ENCODE peak calls at places on chromosomes 7 and 10, in eight cellular contexts. D is mucosa of gallbladder; U is NCI-H1105 treated with DMSO at 0.1 percent for 48 hours; J is colonic mucosa; W is activated naive CD8-positive, alpha-beta T cell treated with anti-CD3 and anti-CD28 coated beads, Interleukin-2, amount 50 U/mL, for 24 hours; P is pancreas; F is CD4-positive, alpha-beta T cell; E is BE2C. A is an unnamed sample.

GRCh38 chr7:71682841-71683341 is 550.9 kb downstream of the GALNT17 start:
- DNase-seq in P (no peak), U (no peak), W (no peak), D (no peak), E (no peak), F (no peak), J (no peak), A (no peak)

GRCh38 chr7:30027915-30028748 is at the start of gene PLEKHA8:
- DNase-seq in U (peak; percentile 79), J (peak; percentile 94), E (peak; percentile 89), F (peak; percentile 78), P (peak; percentile 84), W (peak; percentile 93), D (peak; percentile 91), A (peak; percentile 55)

GRCh38 chr7:34073676-34074075 is 168.3 kb downstream of the BMPER start:
- DNase-seq in W (no peak), P (no peak), E (no peak), F (no peak), D (no peak), U (no peak), J (no peak), A (no peak)

GRCh38 chr10:115898242-115898641 is 374.8 kb downstream of the GFRA1 start:
- DNase-seq in D (no peak), P (no peak), U (no peak), W (no peak), J (no peak), E (no peak), F (no peak), A (no peak)

GRCh38 chr7:135362871-135363270 is 129.2 kb downstream of the STRA8 start:
- DNase-seq in D (no peak), E (no peak), F (no peak), P (no peak), J (no peak), U (no peak), W (no peak), A (no peak)

GRCh38 chr10:88870101-88870500 is 9.9 kb upstream of the STAMBPL1 start:
- DNase-seq in E (no peak), P (no peak), J (no peak), W (no peak), U (no peak), F (no peak), D (no peak), A (no peak)

GRCh38 chr7:38070718-38071117 is 107.3 kb upstream of the STARD3NL start:
- DNase-seq in U (peak; percentile 42), D (no peak), J (no peak), E (no peak), P (no peak), F (no peak), W (no peak), A (no peak)

GRCh38 chr7:121752706-121753105 is 120.3 kb upstream of the PTPRZ1 start:
- DNase-seq in U (peak; percentile 6), E (no peak), P (no peak), W (no peak), J (no peak), F (no peak), D (no peak), A (no peak)

GRCh38 chr7:41028591-41028990 is 674.3 kb downstream of the INHBA start:
- DNase-seq in J (no peak), P (no peak), F (no peak), D (no peak), U (no peak), E (no peak), W (no peak), A (no peak)

GRCh38 chr7:27961255-27961654 is 219.3 kb downstream of the JAZF1 start:
- DNase-seq in E (peak; percentile 47), P (no peak), D (no peak), F (no peak), U (no peak), J (no peak), W (no peak), A (no peak)

GRCh38 chr7:145360511-145361100 is 524.8 kb upstream of the TPK1 start:
- DNase-seq in D (no peak), W (no peak), U (no peak), P (no peak), F (no peak), J (no peak), E (no peak), A (no peak)

GRCh38 chr10:11841375-11841774 is 18.2 kb downstream of the PROSER2 start:
- DNase-seq in J (no peak), E (no peak), D (no peak), P (no peak), W (no peak), U (no peak), F (no peak), A (no peak)

GRCh38 chr7:65438593-65438992 is 64.9 kb downstream of the ZNF92 start:
- DNase-seq in U (no peak), D (no peak), J (no peak), P (no peak), W (no peak), E (no peak), F (no peak), A (no peak)

GRCh38 chr7:76310102-76310957 is 7.9 kb downstream of the HSPB1 start:
- DNase-seq in P (peak; percentile 86), D (peak; percentile 86), U (peak; percentile 85), J (peak; percentile 58), W (no peak), E (peak; percentile 84), F (no peak), A (no peak)

GRCh38 chr7:97313900-97314299 is 196.4 kb downstream of the SDHAF3 start:
- DNase-seq in F (no peak), D (no peak), W (no peak), U (no peak), P (no peak), E (no peak), J (no peak), A (no peak)

GRCh38 chr10:74081192-74081803 is 69.3 kb downstream of the AP3M1 start:
- DNase-seq in E (peak; percentile 40), F (peak; percentile 16), D (peak; percentile 33), J (peak; percentile 36), U (peak; percentile 42), W (peak; percentile 47), P (no peak), A (no peak)

GRCh38 chr7:148546857-148547256 is 43.7 kb upstream of the C7orf33 start:
- DNase-seq in W (no peak), D (no peak), F (no peak), J (no peak), U (no peak), E (no peak), P (no peak), A (no peak)

GRCh38 chr7:133139350-133139749 is 57.5 kb upstream of the CHCHD3 start:
- DNase-seq in P (peak; percentile 3), U (no peak), W (no peak), F (no peak), J (no peak), D (no peak), E (peak; percentile 19), A (no peak)

GRCh38 chr10:113679463-113680171 is at the start of gene CASP7:
- DNase-seq in W (peak; percentile 84), J (peak; percentile 89), U (peak; percentile 54), F (peak; percentile 60), E (peak; percentile 92), P (peak; percentile 76), D (peak; percentile 75), A (no peak)

GRCh38 chr7:21256310-21256877 is 171.5 kb upstream of the SP4 start:
- DNase-seq in W (peak; percentile 5), F (no peak), J (peak; percentile 19), P (no peak), U (peak; percentile 49), E (peak; percentile 18), D (peak; percentile 14), A (no peak)